ENCODE peak calls at places on chromosome 1, in eight cellular contexts. P is K562, O is GM23338, D is HL-60, C is HCT116, Y is AG04450, Z is dorsolateral prefrontal cortex, E is IMR-90. T is an unnamed sample.

GRCh38 chr1:43708006-43708412 is 673 bp downstream of the ST3GAL3 start:
- DNase-seq in P (no peak), O (peak; percentile 83), D (peak; percentile 23), C (no peak), Y (no peak), Z (no peak), E (peak; percentile 57), T (peak; percentile 33)

GRCh38 chr1:45322486-45323040 is 4.1 kb upstream of the HPDL start:
- DNase-seq in P (no peak), O (no peak), D (no peak), C (no peak), Y (no peak), Z (no peak), E (no peak), T (no peak)

GRCh38 chr1:159804924-159805323 is 2.8 kb downstream of the FCRL6 start:
- DNase-seq in P (no peak), O (no peak), D (no peak), C (no peak), Y (no peak), Z (no peak), E (peak; percentile 12), T (peak; percentile 24)

GRCh38 chr1:242605521-242605920 is 81.0 kb upstream of the PLD5 start:
- DNase-seq in P (no peak), O (no peak), D (no peak), C (no peak), Y (no peak), Z (no peak), E (no peak), T (no peak)

GRCh38 chr1:10835423-10836421 is 39.3 kb upstream of the CASZ1 start:
- DNase-seq in P (peak; percentile 95), O (peak; percentile 96), D (no peak), C (peak; percentile 49), Y (no peak), Z (no peak), E (peak; percentile 36), T (peak; percentile 74)

GRCh38 chr1:39625462-39626273 is 13.8 kb downstream of the HEYL start:
- DNase-seq in P (no peak), O (no peak), D (no peak), C (no peak), Y (peak; percentile 24), Z (peak; percentile 72), E (peak; percentile 53), T (no peak)

GRCh38 chr1:31706384-31707058 is 2.7 kb upstream of the COL16A1 start:
- DNase-seq in P (no peak), O (no peak), D (no peak), C (no peak), Y (no peak), Z (no peak), E (peak; percentile 21), T (no peak)

GRCh38 chr1:234656070-234656875 is 46.3 kb upstream of the IRF2BP2 start:
- DNase-seq in P (no peak), O (peak; percentile 65), D (no peak), C (no peak), Y (no peak), Z (no peak), E (peak; percentile 6), T (no peak)

GRCh38 chr1:154866995-154867795 is 2.9 kb downstream of the KCNN3 start:
- DNase-seq in P (no peak), O (peak; percentile 51), D (no peak), C (no peak), Y (peak; percentile 42), Z (peak; percentile 70), E (peak; percentile 85), T (peak; percentile 67)

GRCh38 chr1:175892686-175893085 is 149.3 kb upstream of the TNR start:
- DNase-seq in P (no peak), O (no peak), D (no peak), C (no peak), Y (no peak), Z (no peak), E (no peak), T (no peak)

GRCh38 chr1:160637821-160638539 is 8.9 kb downstream of the SLAMF1 start:
- DNase-seq in P (no peak), O (peak; percentile 25), D (no peak), C (no peak), Y (no peak), Z (no peak), E (no peak), T (no peak)

GRCh38 chr1:2594001-2594640 is 7.5 kb downstream of the PRXL2B start:
- DNase-seq in P (no peak), O (no peak), D (no peak), C (no peak), Y (no peak), Z (peak; percentile 26), E (no peak), T (no peak)

GRCh38 chr1:219119839-219120238 is 53.8 kb upstream of the LYPLAL1 start:
- DNase-seq in P (no peak), O (no peak), D (peak; percentile 42), C (no peak), Y (no peak), Z (no peak), E (no peak), T (no peak)

GRCh38 chr1:66450043-66450514 is 83.9 kb upstream of the SGIP1 start:
- DNase-seq in P (no peak), O (no peak), D (no peak), C (no peak), Y (no peak), Z (no peak), E (no peak), T (no peak)

GRCh38 chr1:10380594-10381275 is 18.1 kb upstream of the PGD start:
- DNase-seq in P (no peak), O (no peak), D (no peak), C (no peak), Y (peak; percentile 84), Z (peak; percentile 44), E (peak; percentile 97), T (no peak)

GRCh38 chr1:2073382-2074230 is 23.4 kb downstream of the PRKCZ start:
- DNase-seq in P (peak; percentile 32), O (no peak), D (no peak), C (no peak), Y (peak; percentile 13), Z (peak; percentile 95), E (peak; percentile 58), T (no peak)

GRCh38 chr1:10754571-10755329 is 41.7 kb downstream of the CASZ1 start:
- DNase-seq in P (no peak), O (no peak), D (no peak), C (no peak), Y (no peak), Z (no peak), E (peak; percentile 33), T (no peak)

GRCh38 chr1:202967684-202968281 is 726 bp upstream of the CYB5R1 start:
- DNase-seq in P (peak; percentile 25), O (peak; percentile 59), D (peak; percentile 31), C (no peak), Y (no peak), Z (no peak), E (no peak), T (no peak)

GRCh38 chr1:202966006-202966904 is 802 bp downstream of the CYB5R1 start:
- DNase-seq in P (no peak), O (peak; percentile 11), D (peak; percentile 32), C (no peak), Y (no peak), Z (peak; percentile 30), E (no peak), T (no peak)

GRCh38 chr1:202965441-202965821 is 1.6 kb downstream of the CYB5R1 start:
- DNase-seq in P (no peak), O (no peak), D (no peak), C (no peak), Y (no peak), Z (no peak), E (no peak), T (peak; percentile 61)

GRCh38 chr1:202968351-202968750 is 1.3 kb upstream of the CYB5R1 start:
- DNase-seq in P (no peak), O (no peak), D (no peak), C (no peak), Y (no peak), Z (no peak), E (no peak), T (no peak)

GRCh38 chr1:202964755-202965440 is 2.2 kb downstream of the CYB5R1 start:
- DNase-seq in P (no peak), O (no peak), D (no peak), C (no peak), Y (no peak), Z (peak; percentile 40), E (peak; percentile 79), T (peak; percentile 49)
- H3K27ac ChIP-seq in P (no peak overlapping the region), O (no peak overlapping the region), D (no peak overlapping the region), C (no peak overlapping the region), Y (peak overlapping the region; percentile 39), Z (no peak overlapping the region), E (no peak overlapping the region), T (peak overlapping the region; percentile 81)

GRCh38 chr1:77412069-77412793 is 130.4 kb downstream of the AK5 start:
- DNase-seq in P (no peak), O (no peak), D (peak; percentile 76), C (no peak), Y (no peak), Z (no peak), E (peak; percentile 66), T (peak; percentile 38)

GRCh38 chr1:77413541-77414335 is 131.9 kb downstream of the AK5 start:
- DNase-seq in P (no peak), O (no peak), D (peak; percentile 90), C (no peak), Y (no peak), Z (no peak), E (no peak), T (no peak)

GRCh38 chr1:77415585-77415984 is 133.8 kb downstream of the AK5 start:
- DNase-seq in P (no peak), O (no peak), D (peak; percentile 63), C (no peak), Y (no peak), Z (no peak), E (no peak), T (no peak)

GRCh38 chr1:77412794-77413530 is 131.1 kb downstream of the AK5 start:
- DNase-seq in P (no peak), O (peak; percentile 63), D (peak; percentile 38), C (no peak), Y (no peak), Z (no peak), E (no peak), T (no peak)

GRCh38 chr1:77416692-77417450 is 135.1 kb downstream of the AK5 start:
- DNase-seq in P (peak; percentile 20), O (peak; percentile 81), D (peak; percentile 36), C (peak; percentile 48), Y (no peak), Z (no peak), E (peak; percentile 34), T (no peak)
- TF ChIP-seq CTCF in P (peak; percentile 26), O (peak; percentile 78), D (no peak), C (peak; percentile 72), Y (peak; percentile 41), Z (no peak), E (peak; percentile 35), T (no peak)

DNA sequence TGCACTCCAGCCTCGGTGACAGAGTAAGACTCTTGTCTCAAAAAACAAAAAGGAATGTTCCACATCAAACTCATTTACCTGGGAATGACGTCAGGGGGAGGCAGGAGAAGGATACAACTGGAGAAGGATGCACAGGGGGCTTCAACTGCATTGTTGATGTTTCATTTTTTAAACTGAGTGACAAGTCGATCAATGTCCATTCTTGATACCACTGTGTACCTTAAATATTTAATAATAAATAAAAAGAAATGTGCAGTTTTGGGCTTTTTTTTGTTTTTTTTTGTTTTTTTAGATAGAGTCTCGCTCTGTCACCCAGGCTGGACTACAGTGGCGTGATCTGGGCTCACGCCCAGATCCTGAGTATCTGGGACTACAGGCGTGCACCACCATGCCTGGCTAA is 35.8 kb downstream of the PLEKHO1 start:
- DNase-seq in P (no peak), O (no peak), D (no peak), C (no peak), Y (no peak), Z (no peak), E (no peak), T (no peak)
- H3K27ac ChIP-seq in P (no peak overlapping the region), O (peak overlapping the region; percentile 14), D (no peak overlapping the region), C (peak overlapping the region; percentile 61), Y (no peak overlapping the region), Z (no peak overlapping the region), E (no peak overlapping the region), T (no peak overlapping the region)

GRCh38 chr1:15055736-15056415 is 97.7 kb upstream of the TMEM51 start:
- DNase-seq in P (no peak), O (no peak), D (no peak), C (no peak), Y (no peak), Z (no peak), E (no peak), T (no peak)
- TF ChIP-seq CTCF in P (no peak), O (peak; percentile 41), D (no peak), C (no peak), Y (no peak), Z (no peak), E (no peak), T (no peak)

T was measured in RWPE1.